ENCODE peak calls at places on chromosomes 16 and 17, in four cellular contexts. Q is astrocyte of the cerebellum, U is epithelial cell of esophagus, L is PC-9. I is an unnamed sample.

GRCh38 chr17:1999557-2000251 is 25.4 kb downstream of the RTN4RL1 start:
- DNase-seq in Q (no peak), U (peak), L (no peak), I (no peak)

GRCh38 chr17:65047939-65048338 is 8.6 kb downstream of the GNA13 start:
- DNase-seq in Q (no peak), U (no peak), L (no peak), I (no peak)

GRCh38 chr16:29825145-29826044 is 5.1 kb downstream of the MVP start:
- DNase-seq in Q (peak), U (no peak), L (peak), I (peak)

GRCh38 chr16:19863990-19864389 is 20.7 kb downstream of the GPRC5B start:
- DNase-seq in Q (no peak), U (no peak), L (no peak), I (no peak)

GRCh38 chr17:75645889-75646625 is 12.8 kb downstream of the SMIM5 start:
- DNase-seq in Q (no peak), U (peak), L (peak), I (no peak)

GRCh38 chr16:50528820-50529219 is 19.4 kb upstream of the NKD1 start:
- DNase-seq in Q (no peak), U (no peak), L (no peak), I (no peak)

GRCh38 chr16:70779361-70779760 is 21.6 kb downstream of the VAC14 start:
- DNase-seq in Q (no peak), U (no peak), L (no peak), I (no peak)

GRCh38 chr16:397135-397661 is at the start of gene NME4:
- DNase-seq in Q (no peak), U (peak), L (no peak), I (no peak)

GRCh38 chr17:81097943-81098308 is 63.0 kb downstream of the BAIAP2 start:
- DNase-seq in Q (no peak), U (peak), L (peak), I (peak)

GRCh38 chr16:89363621-89364393 is 126.6 kb downstream of the ANKRD11 start:
- DNase-seq in Q (peak), U (peak), L (peak), I (no peak)

GRCh38 chr17:72682597-72682996 is 409.9 kb downstream of the SLC39A11 start:
- DNase-seq in Q (no peak), U (no peak), L (peak), I (no peak)

GRCh38 chr17:37082461-37082860 is 133.7 kb downstream of the AATF start:
- DNase-seq in Q (no peak), U (no peak), L (no peak), I (no peak)

GRCh38 chr17:60171753-60172079 is 21.9 kb downstream of the CA4 start:
- DNase-seq in Q (no peak), U (no peak), L (no peak), I (no peak)

GRCh38 chr16:57343131-57343731 is 15.4 kb upstream of the CCL22 start:
- DNase-seq in Q (no peak), U (no peak), L (no peak), I (no peak)

GRCh38 chr17:281365-281999 is 71.1 kb downstream of the RPH3AL start:
- DNase-seq in Q (no peak), U (no peak), L (no peak), I (no peak)

GRCh38 chr17:4375039-4375748 is 8.7 kb upstream of the UBE2G1 start:
- DNase-seq in Q (no peak), U (no peak), L (no peak), I (no peak)